ENCODE peak calls at places on chromosomes 13 and 19, in seven cellular contexts. Y is dorsolateral prefrontal cortex, K is right atrium auricular region, W is brain microvascular endothelial cell, M is AG09319, Z is neural progenitor cell, U is A549. Q is an unnamed sample.
A peak's percentile ranks its signal among the peaks of the same experiment; 100 is the strongest.

GRCh38 chr19:1324792-1325567 is 39.3 kb downstream of the EFNA2 start:
- DNase-seq in Y (peak; percentile 74), K (peak; percentile 83), W (peak; percentile 82), M (peak; percentile 15), Z (no peak), U (peak; percentile 78), Q (peak; percentile 68)

GRCh38 chr13:100751826-100752225 is 77.2 kb upstream of the TMTC4 start:
- DNase-seq in M (no peak), Y (no peak), Z (no peak), U (no peak), K (no peak), W (no peak), Q (no peak)

GRCh38 chr19:30052122-30053075 is 110.4 kb downstream of the URI1 start:
- DNase-seq in K (no peak), U (no peak), M (no peak), W (no peak), Y (no peak), Z (no peak), Q (no peak)

GRCh38 chr19:8512115-8512967 is 1.6 kb downstream of the ZNF414 start:
- DNase-seq in W (no peak), M (no peak), Y (no peak), Z (peak; percentile 33), K (no peak), U (peak; percentile 72), Q (peak; percentile 57)

GRCh38 chr13:33349314-33349995 is 63.9 kb upstream of the STARD13 start:
- DNase-seq in M (no peak), W (peak; percentile 5), Y (no peak), K (no peak), Z (peak; percentile 14), U (no peak), Q (no peak)

GRCh38 chr19:38669532-38669931 is 22.1 kb downstream of the ACTN4 start:
- DNase-seq in M (no peak), Z (no peak), Y (no peak), K (no peak), U (no peak), W (no peak), Q (no peak)

GRCh38 chr19:40252395-40252794 is 25.9 kb upstream of the CCNP start:
- DNase-seq in M (no peak), Y (no peak), K (no peak), W (no peak), U (no peak), Z (no peak), Q (no peak)

GRCh38 chr13:50686547-50686946 is 156.9 kb downstream of the DLEU7 start:
- DNase-seq in M (no peak), K (no peak), U (no peak), Y (no peak), Z (no peak), W (no peak), Q (peak; percentile 19)

GRCh38 chr13:93736111-93736510 is 509.5 kb downstream of the GPC6 start:
- DNase-seq in U (no peak), Z (no peak), Y (no peak), M (no peak), W (peak; percentile 64), K (no peak), Q (no peak)

GRCh38 chr19:4373601-4374441 is 26.5 kb downstream of the SH3GL1 start:
- DNase-seq in W (no peak), K (peak; percentile 87), Z (no peak), M (no peak), U (no peak), Y (peak; percentile 69), Q (no peak)

GRCh38 chr19:42028304-42029216 is 34.5 kb upstream of the ATP1A3 start:
- DNase-seq in W (no peak), K (no peak), Z (peak; percentile 69), M (no peak), Y (no peak), U (peak; percentile 56), Q (no peak)

GRCh38 chr13:41546372-41547252 is 89.3 kb downstream of the RGCC start:
- DNase-seq in U (no peak), Y (no peak), Z (no peak), K (no peak), W (peak; percentile 81), M (no peak), Q (no peak)

GRCh38 chr13:64054306-64054705 is 2638.7 kb upstream of the PCDH20 start:
- DNase-seq in Y (no peak), K (no peak), M (no peak), U (no peak), W (no peak), Z (no peak), Q (no peak)

GRCh38 chr13:112904436-112904960 is 64.5 kb upstream of the MCF2L start:
- DNase-seq in W (no peak), Y (peak; percentile 10), M (no peak), U (no peak), Z (peak; percentile 67), K (no peak), Q (no peak)

GRCh38 chr13:100506154-100506553 is 82.4 kb downstream of the GGACT start:
- DNase-seq in M (no peak), U (no peak), Y (no peak), K (no peak), Z (no peak), W (no peak), Q (peak; percentile 74)

DNA sequence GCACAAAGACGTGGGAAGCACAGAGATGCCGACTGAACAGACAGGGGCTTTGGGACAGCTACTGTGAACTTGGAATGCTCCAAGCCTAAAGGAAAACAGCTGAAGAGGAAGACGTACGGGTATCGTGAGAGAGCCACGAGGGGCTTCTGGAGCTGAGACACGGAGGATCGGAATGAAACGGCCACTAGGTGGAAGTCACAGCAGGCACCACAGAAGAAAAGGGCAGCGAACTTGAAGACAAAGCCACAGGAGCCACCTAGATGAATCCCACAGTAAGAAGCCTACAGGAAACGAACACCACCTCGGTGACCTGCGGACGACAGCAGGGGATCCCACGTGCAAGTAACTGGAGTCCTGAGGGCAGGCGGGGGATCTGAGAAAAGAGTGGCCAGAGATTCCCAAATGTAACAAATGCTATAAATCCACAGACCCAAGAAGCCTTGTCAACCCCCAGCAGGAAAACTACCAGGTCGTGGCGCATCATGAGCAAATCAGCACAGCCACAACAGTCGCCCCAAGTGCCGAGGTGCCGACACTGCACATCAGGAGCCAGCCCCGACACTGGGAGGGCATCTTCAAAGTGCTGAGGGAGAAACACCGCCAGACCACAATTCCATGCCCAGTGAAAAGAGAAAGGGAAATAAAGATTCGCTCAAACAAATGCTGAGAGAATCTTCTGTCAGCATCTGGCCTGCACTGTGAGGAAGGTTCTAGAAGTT is 39.3 kb upstream of the ISYNA1 start:
- DNase-seq in Y (no peak), W (no peak), M (no peak), U (peak; percentile 35), Z (no peak), K (no peak), Q (no peak)
- TF ChIP-seq CTCF in Y (no peak), W (peak; percentile 48), M (peak; percentile 4), U (no peak), Z (peak; percentile 15), K (no peak), Q (no peak)

DNA sequence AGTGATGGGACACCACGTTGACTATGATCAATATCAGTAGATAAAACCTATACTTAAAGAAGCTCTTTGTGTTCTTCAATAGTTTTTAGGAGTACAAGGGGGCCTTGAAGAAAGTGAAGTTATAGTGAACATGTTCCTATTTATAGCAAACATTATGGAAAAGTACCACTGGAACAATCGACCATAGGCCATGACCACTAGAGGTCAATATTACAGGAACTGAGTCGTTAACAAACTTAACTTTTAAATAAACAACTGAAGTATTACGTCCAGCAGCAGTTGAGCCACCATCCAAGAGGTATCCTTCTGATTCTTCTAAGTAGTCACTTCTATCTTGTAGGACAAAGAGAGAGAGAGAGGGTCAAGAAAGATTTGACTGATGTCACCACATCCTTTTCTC is 391.0 kb upstream of the SLITRK5 start:
- DNase-seq in U (peak; percentile 2), W (no peak), Z (no peak), Y (no peak), K (no peak), M (no peak), Q (no peak)
- TF ChIP-seq CTCF in U (no peak), W (peak; percentile 23), Z (peak; percentile 35), Y (no peak), K (no peak), M (no peak), Q (no peak)

DNA sequence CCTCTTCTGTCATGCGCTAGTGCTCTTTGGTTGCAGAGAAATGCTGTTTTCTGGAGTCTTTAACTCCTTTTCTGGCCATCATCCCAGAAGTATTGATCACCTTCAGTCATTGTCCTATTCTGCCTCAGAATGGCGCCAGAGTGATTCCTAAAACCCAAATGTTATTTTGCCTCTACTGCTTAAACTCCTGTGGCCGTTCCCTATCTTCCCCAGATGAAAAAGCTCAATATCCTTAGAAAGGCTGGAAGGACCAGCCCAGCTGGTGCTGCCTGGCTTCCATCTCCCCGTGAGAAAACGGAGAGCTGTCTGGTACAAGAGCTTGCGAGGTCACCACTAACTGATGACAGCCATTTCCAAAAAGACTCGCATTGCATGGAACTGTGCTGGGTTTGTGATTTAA is 179.1 kb downstream of the RBM26 start:
- DNase-seq in W (no peak), K (no peak), U (no peak), M (no peak), Z (no peak), Y (no peak), Q (no peak)
- TF ChIP-seq CTCF in W (no peak), K (no peak), U (no peak), M (no peak), Z (peak; percentile 23), Y (no peak), Q (no peak)

DNA sequence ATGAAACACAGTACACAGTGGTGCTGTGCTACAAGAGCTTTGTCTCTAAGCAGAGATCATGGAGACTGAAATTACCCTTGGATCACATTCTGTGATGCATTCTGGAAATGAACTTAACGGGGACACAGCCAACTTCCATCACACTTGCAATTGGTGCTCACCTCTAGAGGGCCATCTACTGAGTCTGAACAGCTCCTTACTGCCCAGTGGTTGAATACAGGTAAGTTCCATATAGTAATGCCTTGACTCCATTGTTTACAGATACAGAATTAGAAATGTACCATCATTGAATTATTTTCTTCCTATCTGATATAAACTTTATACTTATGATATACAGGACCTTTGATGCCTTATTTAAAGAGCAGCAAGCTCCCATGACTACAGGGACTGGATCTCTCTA is 686.4 kb downstream of the PCDH9 start:
- DNase-seq in W (no peak), K (no peak), M (no peak), Y (no peak), Z (no peak), U (peak; percentile 22), Q (no peak)
- TF ChIP-seq CTCF in W (peak; percentile 40), K (no peak), M (no peak), Y (no peak), Z (peak; percentile 24), U (peak; percentile 15), Q (no peak)

GRCh38 chr13:107866666-107867623 is 348.4 kb downstream of the LIG4 start:
- DNase-seq in Z (peak; percentile 71), U (no peak), M (no peak), W (no peak), K (no peak), Y (peak; percentile 55), Q (peak; percentile 21)

GRCh38 chr13:107865643-107866006 is 349.7 kb downstream of the LIG4 start:
- DNase-seq in Y (no peak), W (no peak), Z (no peak), K (no peak), M (no peak), U (no peak), Q (no peak)

GRCh38 chr13:107870400-107870799 is 344.9 kb downstream of the LIG4 start:
- DNase-seq in M (no peak), K (no peak), Y (no peak), Z (no peak), W (no peak), U (no peak), Q (no peak)

GRCh38 chr13:107866007-107866665 is 349.2 kb downstream of the LIG4 start:
- DNase-seq in M (no peak), U (peak; percentile 5), Z (peak; percentile 68), K (no peak), W (peak; percentile 25), Y (peak; percentile 42), Q (peak; percentile 26)

GRCh38 chr13:107867701-107868661 is 347.4 kb downstream of the LIG4 start:
- DNase-seq in W (peak; percentile 36), K (no peak), Z (peak; percentile 83), M (no peak), U (peak; percentile 15), Y (peak; percentile 72), Q (peak; percentile 26)
- TF ChIP-seq CTCF in W (peak; percentile 73), K (peak; percentile 25), Z (peak; percentile 69), M (peak; percentile 57), U (peak; percentile 27), Y (peak; percentile 46), Q (no peak)